ENCODE peak calls at places on chromosome 9, in eight cellular contexts. M is HuH-7.5; N is HTR-8/SVneo; J is stimulated activated CD8-positive, alpha-beta memory T cell treated with anti-CD3 and anti-CD28 coated beads, Interleukin-4, amount 100 ng/mL, for 24 hours; C is Kasumi-1; U is iris pigment epithelial cell; B is EL; L is stimulated activated CD4-positive, alpha-beta T cell treated with anti-CD3 and anti-CD28 coated beads, Interleukin-2, amount 100 ng/mL, for 48 hours. A is an unnamed sample.
A peak's percentile ranks its signal among the peaks of the same experiment; 100 is the strongest.

GRCh38 chr9:2289234-2289755 is 274.1 kb downstream of the SMARCA2 start:
- DNase-seq in M (no peak), N (no peak), J (no peak), C (no peak), U (no peak), B (no peak), L (no peak), A (no peak)

GRCh38 chr9:107242073-107243063 is 40.7 kb upstream of the RAD23B start:
- DNase-seq in M (no peak), N (no peak), J (no peak), C (no peak), U (peak; percentile 10), B (peak; percentile 66), L (no peak), A (no peak)

GRCh38 chr9:7788772-7789171 is 10.8 kb downstream of the DMAC1 start:
- DNase-seq in M (no peak), N (no peak), J (no peak), C (no peak), U (no peak), B (no peak), L (no peak), A (no peak)

GRCh38 chr9:78133751-78134150 is 102.1 kb upstream of the CEP78 start:
- DNase-seq in M (no peak), N (no peak), J (no peak), C (no peak), U (no peak), B (no peak), L (no peak), A (no peak)

GRCh38 chr9:16039103-16039987 is 486.5 kb downstream of the CCDC171 start:
- DNase-seq in M (no peak), N (no peak), J (no peak), C (no peak), U (peak; percentile 51), B (no peak), L (no peak), A (no peak)

GRCh38 chr9:137245450-137246421 is 4.6 kb downstream of the TUBB4B start:
- DNase-seq in M (no peak), N (no peak), J (no peak), C (no peak), U (no peak), B (no peak), L (no peak), A (no peak)

GRCh38 chr9:113582698-113583200 is 119.2 kb downstream of the RGS3 start:
- DNase-seq in M (no peak), N (no peak), J (no peak), C (no peak), U (no peak), B (no peak), L (no peak), A (no peak)

GRCh38 chr9:75448281-75448680 is 360.0 kb downstream of the OSTF1 start:
- DNase-seq in M (no peak), N (no peak), J (no peak), C (no peak), U (no peak), B (no peak), L (no peak), A (no peak)

GRCh38 chr9:113012492-113012891 is 500 bp upstream of the ZNF883 start:
- DNase-seq in M (no peak), N (no peak), J (no peak), C (no peak), U (peak; percentile 1), B (no peak), L (no peak), A (no peak)

GRCh38 chr9:121183666-121184423 is 17.8 kb downstream of the RAB14 start:
- DNase-seq in M (no peak), N (no peak), J (no peak), C (no peak), U (no peak), B (no peak), L (no peak), A (no peak)

GRCh38 chr9:113844466-113844865 is 31.6 kb upstream of the ZNF618 start:
- DNase-seq in M (no peak), N (no peak), J (no peak), C (no peak), U (no peak), B (no peak), L (no peak), A (no peak)

GRCh38 chr9:85258823-85259370 is 482.9 kb downstream of the AGTPBP1 start:
- DNase-seq in M (peak; percentile 16), N (peak; percentile 6), J (peak; percentile 4), C (peak; percentile 61), U (peak; percentile 20), B (peak; percentile 73), L (no peak), A (peak; percentile 86)

GRCh38 chr9:135605238-135605781 is 34.0 kb downstream of the GLT6D1 start:
- DNase-seq in M (no peak), N (no peak), J (no peak), C (no peak), U (no peak), B (no peak), L (no peak), A (no peak)

GRCh38 chr9:123445981-123446610 is 90.1 kb downstream of the CRB2 start:
- DNase-seq in M (no peak), N (peak; percentile 57), J (no peak), C (no peak), U (peak; percentile 15), B (no peak), L (no peak), A (no peak)

GRCh38 chr9:136851941-136852663 is at the start of gene MAMDC4:
- DNase-seq in M (no peak), N (no peak), J (no peak), C (no peak), U (no peak), B (no peak), L (no peak), A (no peak)

GRCh38 chr9:130414910-130415746 is 29.6 kb upstream of the ASS1 start:
- DNase-seq in M (no peak), N (no peak), J (no peak), C (no peak), U (no peak), B (no peak), L (no peak), A (no peak)

GRCh38 chr9:80649001-80649420 is 1040.3 kb downstream of the TLE1 start:
- DNase-seq in M (no peak), N (no peak), J (no peak), C (no peak), U (peak; percentile 84), B (peak; percentile 79), L (no peak), A (no peak)

GRCh38 chr9:23683476-23684095 is 142.5 kb downstream of the ELAVL2 start:
- DNase-seq in M (no peak), N (no peak), J (no peak), C (no peak), U (no peak), B (no peak), L (no peak), A (peak; percentile 27)

GRCh38 chr9:117729375-117729774 is 25.2 kb downstream of the TLR4 start:
- DNase-seq in M (no peak), N (no peak), J (no peak), C (no peak), U (no peak), B (no peak), L (no peak), A (no peak)

GRCh38 chr9:116342941-116343340 is 189.3 kb downstream of the PAPPA start:
- DNase-seq in M (no peak), N (no peak), J (no peak), C (no peak), U (no peak), B (no peak), L (no peak), A (no peak)

GRCh38 chr9:86662890-86663468 is 284.3 kb downstream of the GAS1 start:
- DNase-seq in M (no peak), N (no peak), J (no peak), C (no peak), U (no peak), B (no peak), L (no peak), A (no peak)

A was measured in neural progenitor cell.